ENCODE peak calls at places on chromosome 20, in eight cellular contexts. Q is MM.1S, S is cardiac muscle cell, L is lung, H is fibroblast of lung, O is stomach, B is brain microvascular endothelial cell, N is endothelial cell of umbilical vein. G is an unnamed sample.

GRCh38 chr20:50968289-50968688 is 9.7 kb downstream of the MOCS3 start:
- DNase-seq in S (no peak), L (no peak), Q (no peak), H (no peak), N (no peak), O (no peak), B (no peak), G (no peak)

GRCh38 chr20:21103582-21104465 is 2.3 kb downstream of the LINC00237 start:
- DNase-seq in B (no peak), N (no peak), O (no peak), Q (no peak), S (no peak), H (no peak), L (no peak), G (no peak)

GRCh38 chr20:62825288-62825993 is 8.6 kb downstream of the COL9A3 start:
- DNase-seq in B (no peak), S (no peak), H (no peak), O (no peak), L (no peak), Q (no peak), N (no peak), G (no peak)

GRCh38 chr20:10369723-10370090 is 64.3 kb downstream of the MKKS start:
- DNase-seq in O (peak), L (no peak), B (peak), N (peak), S (no peak), H (peak), Q (no peak), G (no peak)

GRCh38 chr20:32480361-32481199 is 104.6 kb downstream of the NOL4L start:
- DNase-seq in Q (no peak), O (no peak), N (peak), B (no peak), H (no peak), S (no peak), L (no peak), G (no peak)

GRCh38 chr20:63328716-63329275 is 32.4 kb downstream of the CHRNA4 start:
- DNase-seq in H (no peak), L (no peak), B (no peak), O (no peak), S (no peak), Q (no peak), N (no peak), G (no peak)

GRCh38 chr20:17202668-17203067 is 24.2 kb upstream of the PCSK2 start:
- DNase-seq in L (no peak), H (no peak), Q (no peak), N (no peak), S (peak), O (no peak), B (no peak), G (no peak)

GRCh38 chr20:34143951-34144350 is 31.9 kb upstream of the EIF2S2 start:
- DNase-seq in Q (no peak), O (no peak), L (no peak), H (no peak), B (peak), N (peak), S (no peak), G (no peak)

GRCh38 chr20:33796263-33796906 is 14.8 kb upstream of the CHMP4B start:
- DNase-seq in L (peak), B (no peak), S (no peak), Q (no peak), O (peak), H (no peak), N (no peak), G (no peak)

GRCh38 chr20:34110025-34111013 is 1.7 kb downstream of the EIF2S2 start:
- DNase-seq in O (no peak), B (no peak), S (no peak), H (peak), Q (peak), N (peak), L (no peak), G (no peak)

GRCh38 chr20:36700438-36700837 is 45.5 kb downstream of the NDRG3 start:
- DNase-seq in O (no peak), H (no peak), S (no peak), L (no peak), N (no peak), B (no peak), Q (no peak), G (no peak)

GRCh38 chr20:37296371-37296770 is 6.9 kb downstream of the MANBAL start:
- DNase-seq in B (no peak), S (no peak), N (peak), H (no peak), Q (no peak), O (no peak), L (no peak), G (no peak)

GRCh38 chr20:36010745-36011326 is 42.4 kb downstream of the CNBD2 start:
- DNase-seq in Q (no peak), S (peak), O (no peak), B (no peak), H (no peak), N (no peak), L (no peak), G (no peak)

GRCh38 chr20:63065911-63066310 is 59.1 kb upstream of the BHLHE23 start:
- DNase-seq in H (no peak), L (no peak), Q (no peak), N (no peak), O (no peak), S (no peak), B (no peak), G (no peak)

GRCh38 chr20:56957737-56958553 is 308.5 kb downstream of the BMP7 start:
- DNase-seq in H (no peak), Q (no peak), N (no peak), O (no peak), L (no peak), S (peak), B (no peak), G (peak)

GRCh38 chr20:18103497-18103896 is 34.2 kb upstream of the KAT14 start:
- DNase-seq in H (no peak), S (no peak), B (no peak), N (no peak), L (no peak), O (peak), Q (no peak), G (no peak)

GRCh38 chr20:56807118-56807517 is 178.0 kb downstream of the TFAP2C start:
- DNase-seq in H (no peak), S (no peak), Q (no peak), B (no peak), O (no peak), L (no peak), N (no peak), G (no peak)

GRCh38 chr20:36830791-36831691 is 44.9 kb upstream of the TLDC2 start:
- DNase-seq in S (peak), O (no peak), L (peak), H (peak), N (peak), Q (no peak), B (no peak), G (no peak)

GRCh38 chr20:45779011-45779915 is 12.4 kb downstream of the WFDC3 start:
- DNase-seq in L (peak), O (peak), B (peak), Q (no peak), S (no peak), N (peak), H (peak), G (peak)

GRCh38 chr20:49888341-49889244 is 26.7 kb downstream of the SPATA2 start:
- DNase-seq in B (peak), L (no peak), H (peak), S (peak), N (peak), Q (peak), O (peak), G (no peak)

GRCh38 chr20:46559001-46559400 is 8.5 kb upstream of the OCSTAMP start:
- DNase-seq in H (no peak), Q (no peak), O (no peak), S (no peak), N (no peak), L (no peak), B (no peak), G (no peak)

GRCh38 chr20:63116412-63117106 is 99.4 kb downstream of the YTHDF1 start:
- DNase-seq in O (no peak), S (peak), L (no peak), B (no peak), H (peak), Q (no peak), N (peak), G (no peak)

GRCh38 chr20:55415567-55416142 is 589.7 kb downstream of the CBLN4 start:
- DNase-seq in S (peak), N (no peak), Q (peak), O (no peak), H (no peak), B (no peak), L (no peak), G (no peak)
- TF ChIP-seq CTCF in S (no peak), N (no peak), Q (peak), O (no peak), H (no peak), B (no peak), L (no peak), G (no peak)

DNA sequence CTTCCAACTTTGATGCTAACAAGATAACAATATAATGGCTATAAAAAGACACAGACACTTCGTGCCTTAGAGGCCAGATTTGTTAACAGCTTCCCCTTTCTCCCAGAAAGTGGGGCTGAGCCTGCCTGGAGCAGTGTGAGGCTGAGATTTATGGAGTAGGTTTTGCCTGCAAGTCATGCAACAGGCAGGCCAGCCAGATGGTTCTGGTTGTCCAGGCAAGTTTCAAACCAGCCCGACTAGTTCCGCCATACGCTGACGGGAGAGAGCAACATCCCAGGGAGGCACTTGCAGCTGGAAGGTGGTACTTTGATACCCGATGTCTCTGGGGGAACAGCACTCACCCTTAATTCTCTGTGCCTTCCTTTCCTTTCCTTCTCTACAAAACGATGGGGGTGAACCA is 81.3 kb upstream of the NAA20 start:
- DNase-seq in Q (no peak), S (no peak), L (no peak), N (no peak), H (no peak), B (no peak), O (peak), G (no peak)
- H3K4me3 ChIP-seq in Q (no peak), S (no peak), L (no peak), N (no peak), H (no peak), B (no peak), O (peak), G (no peak)

DNA sequence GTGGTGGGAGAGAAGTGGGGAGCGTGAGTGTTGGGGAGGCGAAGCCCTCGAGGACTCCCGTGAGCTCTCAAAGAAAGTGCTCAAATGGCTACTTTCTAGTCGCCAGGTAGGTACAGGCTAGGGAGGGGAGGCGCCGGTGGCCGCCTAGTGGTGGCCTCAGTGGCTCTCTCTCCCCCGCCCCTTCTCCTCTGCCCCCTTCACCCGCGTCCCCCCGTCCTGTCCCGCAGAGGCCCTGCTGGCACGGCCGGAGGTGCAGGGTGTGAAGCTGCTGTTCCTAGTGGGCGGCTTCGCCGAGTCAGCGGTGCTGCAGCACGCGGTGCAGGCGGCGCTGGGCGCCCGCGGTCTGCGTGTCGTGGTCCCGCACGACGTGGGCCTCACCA is 16.3 kb downstream of the ADISSP start:
- DNase-seq in O (no peak), H (no peak), S (no peak), Q (no peak), B (no peak), N (no peak), L (no peak), G (no peak)
- TF ChIP-seq CTCF in O (no peak), H (no peak), S (no peak), Q (no peak), B (peak), N (peak), L (no peak), G (no peak)

GRCh38 chr20:52972965-52973819 is 1.0 kb downstream of the TSHZ2 start:
- DNase-seq in Q (peak), H (no peak), N (no peak), L (no peak), S (peak), O (no peak), B (no peak), G (no peak)
- H3K4me3 ChIP-seq in Q (peak), H (peak), N (no peak), L (no peak), S (peak), O (peak), B (peak), G (no peak)

DNA sequence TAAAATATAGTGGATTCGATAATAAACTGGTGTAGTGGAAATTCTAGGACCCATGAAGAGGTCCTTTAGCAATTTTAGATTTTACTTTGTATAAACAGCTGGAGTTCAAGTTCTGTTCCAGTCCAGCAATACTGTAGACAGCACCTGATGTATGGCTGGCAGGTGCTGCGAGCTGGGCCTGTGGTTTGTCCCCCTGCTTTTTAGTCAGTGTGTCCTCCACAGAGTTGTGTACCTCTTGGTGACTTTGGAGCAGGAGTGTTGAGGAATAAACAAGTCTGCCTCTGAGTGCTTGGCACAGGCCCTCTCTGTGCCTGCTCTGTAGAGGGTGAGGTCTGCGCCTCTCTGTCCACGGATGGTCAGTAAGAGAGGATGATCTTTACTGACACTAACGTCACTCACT is 13.8 kb downstream of the STX16 start:
- DNase-seq in N (no peak), S (no peak), Q (no peak), L (no peak), H (no peak), O (no peak), B (no peak), G (no peak)
- TF ChIP-seq CTCF in N (no peak), S (no peak), Q (no peak), L (no peak), H (no peak), O (no peak), B (no peak), G (no peak)

GRCh38 chr20:38806855-38807655 is 1.6 kb downstream of the PPP1R16B start:
- DNase-seq in S (no peak), N (peak), O (no peak), Q (peak), B (no peak), L (no peak), H (no peak), G (no peak)
- H3K4me3 ChIP-seq in S (peak), N (peak), O (peak), Q (peak), B (no peak), L (peak), H (no peak), G (no peak)

GRCh38 chr20:458766-459165 is 3.6 kb downstream of the TBC1D20 start:
- DNase-seq in B (no peak), O (no peak), L (no peak), N (no peak), S (no peak), H (no peak), Q (no peak), G (no peak)

GRCh38 chr20:460180-460579 is 2.2 kb downstream of the TBC1D20 start:
- DNase-seq in Q (no peak), H (no peak), B (no peak), N (no peak), L (no peak), O (no peak), S (no peak), G (no peak)

GRCh38 chr20:461254-462198 is 807 bp downstream of the TBC1D20 start:
- DNase-seq in S (peak), N (peak), L (peak), H (peak), O (peak), Q (peak), B (peak), G (no peak)

GRCh38 chr20:460707-461106 is 1.6 kb downstream of the TBC1D20 start:
- DNase-seq in B (no peak), Q (no peak), L (no peak), S (no peak), H (peak), O (no peak), N (no peak), G (no peak)

GRCh38 chr20:462199-462991 is at the start of gene TBC1D20:
- DNase-seq in Q (peak), L (peak), H (peak), O (peak), S (peak), N (peak), B (peak), G (peak)
- TF ChIP-seq CTCF in Q (peak), L (peak), H (no peak), O (no peak), S (peak), N (peak), B (peak), G (no peak)

DNA sequence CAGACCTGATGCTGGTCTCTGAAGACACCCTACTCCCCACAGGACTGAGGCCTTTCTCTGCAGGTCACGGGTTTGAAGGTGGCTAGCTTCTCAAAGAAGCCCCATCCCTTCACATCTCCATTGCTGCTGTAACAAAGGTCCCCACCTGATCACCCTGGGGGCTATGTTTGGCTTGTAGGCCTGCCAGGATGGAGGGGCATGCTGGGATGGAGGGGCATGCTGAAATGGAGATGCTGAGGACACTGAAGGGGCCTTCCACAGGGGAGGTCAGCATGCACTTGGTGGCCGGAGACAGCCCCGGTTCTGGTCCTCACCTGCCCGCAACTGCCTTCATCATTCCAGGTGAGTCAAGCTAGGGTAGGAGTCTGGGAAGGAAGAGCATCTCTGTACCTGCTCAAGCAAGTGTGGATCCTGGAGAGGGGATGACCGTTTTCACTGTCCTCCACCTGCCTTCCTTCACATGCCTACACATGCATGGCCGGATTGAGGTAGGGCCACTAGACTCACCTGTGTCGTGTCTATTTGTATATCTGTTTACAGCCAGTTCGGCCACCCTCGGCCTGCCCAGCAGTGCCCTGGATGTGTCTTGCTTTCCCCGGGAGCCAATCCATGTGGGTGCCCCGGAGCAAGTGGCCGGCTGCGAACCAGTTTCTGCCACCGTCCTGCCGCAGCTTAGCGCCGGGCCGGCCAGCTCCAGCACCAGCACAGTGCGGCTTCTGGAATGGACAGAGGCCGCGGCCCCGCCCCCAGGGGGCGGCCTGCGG is 6.0 kb downstream of the L3MBTL1 start:
- DNase-seq in O (no peak), H (no peak), N (no peak), S (no peak), Q (no peak), L (no peak), B (no peak), G (no peak)
- H3K4me3 ChIP-seq in O (peak), H (peak), N (peak), S (peak), Q (peak), L (peak), B (peak), G (peak)

G was measured in HFF-Myc.